ENCODE peak calls at places on chromosomes 13 and 19, in four cellular contexts. Q is GM23248, G is neural progenitor cell, I is SK-N-SH. D is an unnamed sample.

GRCh38 chr19:23002690-23003422 is at the start of gene ZNF728:
- DNase-seq in Q (no peak), G (no peak), I (peak), D (no peak)

GRCh38 chr19:55000761-55001160 is 34.6 kb downstream of the NLRP2 start:
- DNase-seq in Q (no peak), G (no peak), I (no peak), D (no peak)

GRCh38 chr19:40933025-40933424 is 51.0 kb upstream of the CYP2A7 start:
- DNase-seq in Q (no peak), G (peak), I (no peak), D (no peak)

GRCh38 chr13:103161476-103161875 is 95.3 kb upstream of the SLC10A2 start:
- DNase-seq in Q (no peak), G (no peak), I (no peak), D (no peak)

GRCh38 chr13:40484981-40485380 is 181.5 kb downstream of the FOXO1 start:
- DNase-seq in Q (no peak), G (no peak), I (no peak), D (no peak)

GRCh38 chr19:40813182-40813581 is 14.2 kb downstream of the EGLN2 start:
- DNase-seq in Q (no peak), G (no peak), I (no peak), D (no peak)

GRCh38 chr19:48186541-48186991 is 16.1 kb downstream of the ZSWIM9 start:
- DNase-seq in Q (no peak), G (no peak), I (no peak), D (peak)

GRCh38 chr19:48393559-48394330 is at the start of gene GRIN2D:
- DNase-seq in Q (peak), G (peak), I (peak), D (peak)

GRCh38 chr19:28351761-28352160 is 861.2 kb downstream of the UQCRFS1 start:
- DNase-seq in Q (peak), G (no peak), I (no peak), D (no peak)

GRCh38 chr13:72290962-72291681 is 424.1 kb upstream of the DACH1 start:
- DNase-seq in Q (no peak), G (no peak), I (no peak), D (no peak)

GRCh38 chr19:41302624-41303351 is 7.2 kb upstream of the CCDC97 start:
- DNase-seq in Q (no peak), G (no peak), I (no peak), D (no peak)

GRCh38 chr19:38035515-38036495 is 128.8 kb downstream of the SIPA1L3 start:
- DNase-seq in Q (peak), G (no peak), I (no peak), D (no peak)

GRCh38 chr13:42906257-42906656 is 85.8 kb downstream of the EPSTI1 start:
- DNase-seq in Q (no peak), G (no peak), I (no peak), D (no peak)

GRCh38 chr19:52070496-52070895 is 21.9 kb upstream of the ZNF432 start:
- DNase-seq in Q (no peak), G (no peak), I (no peak), D (no peak)

GRCh38 chr19:57949296-57949695 is 1.8 kb upstream of the ZNF256 start:
- DNase-seq in Q (no peak), G (no peak), I (no peak), D (no peak)

GRCh38 chr13:29849071-29849541 is 1.3 kb downstream of the UBL3 start:
- DNase-seq in Q (peak), G (peak), I (peak), D (peak)

GRCh38 chr19:50721441-50722137 is 1.6 kb upstream of the CLEC11A start:
- DNase-seq in Q (peak), G (no peak), I (no peak), D (no peak)

GRCh38 chr13:85243831-85244230 is 555.4 kb downstream of the SLITRK6 start:
- DNase-seq in Q (no peak), G (no peak), I (no peak), D (no peak)

GRCh38 chr19:12668937-12669271 is 2.3 kb downstream of the WDR83 start:
- DNase-seq in Q (peak), G (peak), I (peak), D (no peak)

GRCh38 chr13:80048802-80049201 is 292.1 kb downstream of the SPRY2 start:
- DNase-seq in Q (peak), G (peak), I (no peak), D (peak)

GRCh38 chr13:99144306-99144705 is 56.3 kb upstream of the UBAC2 start:
- DNase-seq in Q (no peak), G (no peak), I (no peak), D (no peak)

GRCh38 chr19:49272204-49272603 is 52.8 kb downstream of the SLC6A16 start:
- DNase-seq in Q (peak), G (no peak), I (no peak), D (no peak)

GRCh38 chr13:50668044-50668443 is 175.4 kb downstream of the DLEU7 start:
- DNase-seq in Q (no peak), G (no peak), I (no peak), D (no peak)

GRCh38 chr19:8392017-8392591 is 1.9 kb downstream of the RAB11B start:
- DNase-seq in Q (peak), G (no peak), I (peak), D (no peak)

GRCh38 chr19:3340340-3340739 is 26.0 kb upstream of the NFIC start:
- DNase-seq in Q (no peak), G (no peak), I (no peak), D (no peak)

GRCh38 chr19:55212447-55212846 is 3.1 kb upstream of the PTPRH start:
- DNase-seq in Q (no peak), G (no peak), I (no peak), D (peak)

GRCh38 chr13:30487075-30487470 is 21.3 kb upstream of the HMGB1 start:
- DNase-seq in Q (no peak), G (no peak), I (no peak), D (no peak)

GRCh38 chr13:92717857-92718256 is 508.8 kb upstream of the GPC6 start:
- DNase-seq in Q (no peak), G (no peak), I (no peak), D (no peak)

DNA sequence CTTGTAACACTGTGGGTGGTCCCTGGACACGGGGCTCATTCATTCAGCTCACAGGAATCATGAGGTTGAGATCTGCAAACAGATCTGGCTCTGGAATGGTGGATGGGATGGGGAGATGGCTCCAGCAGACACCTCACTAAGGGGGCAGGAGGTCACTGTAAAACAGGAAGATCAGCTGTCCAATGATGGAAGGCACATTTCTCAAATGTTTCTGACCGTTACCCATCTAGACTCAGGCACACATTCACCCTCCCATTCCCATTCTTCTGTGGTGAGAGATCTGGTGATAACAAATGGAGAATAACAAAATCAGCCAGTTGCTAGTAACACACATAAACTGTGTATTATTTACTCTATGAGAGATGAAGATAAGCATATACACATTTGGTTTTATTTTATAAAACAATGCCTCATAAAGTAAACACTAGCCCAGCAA is 236.0 kb downstream of the TSHZ3 start:
- DNase-seq in Q (peak), G (no peak), I (no peak), D (no peak)
- H3K4me3 ChIP-seq in Q (no peak), G (no peak), I (no peak), D (no peak)

GRCh38 chr19:2046046-2046907 is 4.8 kb downstream of the MKNK2 start:
- DNase-seq in Q (no peak), G (peak), I (no peak), D (no peak)
- TF ChIP-seq EZH2phosphoT487 in Q (no peak), G (no peak), I (no peak), D (no peak)

DNA sequence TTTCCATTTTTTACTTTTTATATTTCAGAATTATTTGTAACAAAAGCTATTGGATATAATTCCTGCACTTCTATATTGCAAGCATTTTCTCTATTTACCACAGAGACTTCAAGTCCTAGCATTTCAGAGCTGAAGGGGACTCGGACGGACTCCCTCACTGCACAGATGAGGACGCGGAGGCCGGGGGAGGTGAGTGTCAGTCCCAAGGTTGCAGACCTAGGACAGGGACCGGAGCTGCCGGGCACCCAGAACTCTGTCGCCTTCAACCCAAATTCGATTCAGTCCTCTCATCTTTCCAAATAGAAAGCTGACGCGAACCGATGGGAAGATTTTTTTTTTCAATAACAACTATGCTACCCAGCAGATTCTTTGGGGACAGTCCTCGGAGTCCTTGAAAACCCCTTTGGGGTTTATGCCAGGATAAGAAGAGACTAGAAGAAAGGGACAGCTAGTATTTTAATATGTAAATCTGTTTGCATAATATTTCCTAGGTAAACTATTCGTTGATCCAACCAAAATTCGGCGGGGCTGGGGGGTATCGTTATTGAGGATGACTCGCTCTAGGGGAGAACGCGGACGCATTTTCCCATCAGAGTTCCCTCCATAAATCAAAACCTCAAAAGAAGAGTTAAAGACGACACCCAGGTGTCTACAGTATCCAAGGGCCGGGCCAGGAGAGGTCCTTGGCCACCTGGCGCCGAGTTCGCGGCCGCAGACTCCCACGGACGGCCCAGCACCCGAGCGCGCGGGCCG is 804 bp downstream of the FLT3 start:
- DNase-seq in Q (no peak), G (peak), I (no peak), D (no peak)
- H3K4me3 ChIP-seq in Q (peak), G (peak), I (peak), D (no peak)

DNA sequence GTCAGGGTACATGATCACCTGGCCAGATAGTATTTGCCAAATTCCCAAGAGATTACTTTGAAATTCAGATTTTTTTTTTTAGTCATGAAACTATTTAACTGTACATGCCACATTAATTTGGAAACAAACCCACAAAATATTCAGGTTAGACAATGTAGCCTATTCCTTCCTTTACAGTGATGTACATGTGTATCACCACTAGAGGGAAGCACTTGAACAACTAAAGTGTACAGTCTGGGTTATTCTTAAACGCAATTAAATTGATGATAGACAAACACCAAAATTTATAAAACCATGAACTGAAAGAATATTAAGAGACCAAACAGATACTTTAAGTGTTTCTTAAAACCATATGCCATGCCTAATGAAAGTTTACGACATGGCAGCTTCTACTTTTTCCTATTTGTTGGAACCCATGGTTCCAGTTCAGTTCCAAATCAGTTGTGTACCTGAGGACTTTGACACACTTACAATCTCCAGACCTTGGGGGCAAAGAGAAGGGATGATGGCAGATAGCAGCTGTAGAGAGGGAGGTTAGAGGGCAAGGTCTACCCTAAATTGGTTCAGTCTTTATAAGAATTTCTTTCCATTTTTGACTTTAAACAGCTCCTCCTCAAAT is 52.8 kb downstream of the TNFSF13B start:
- DNase-seq in Q (peak), G (peak), I (peak), D (peak)
- TF ChIP-seq EZH2phosphoT487 in Q (no peak), G (no peak), I (no peak), D (no peak)

DNA sequence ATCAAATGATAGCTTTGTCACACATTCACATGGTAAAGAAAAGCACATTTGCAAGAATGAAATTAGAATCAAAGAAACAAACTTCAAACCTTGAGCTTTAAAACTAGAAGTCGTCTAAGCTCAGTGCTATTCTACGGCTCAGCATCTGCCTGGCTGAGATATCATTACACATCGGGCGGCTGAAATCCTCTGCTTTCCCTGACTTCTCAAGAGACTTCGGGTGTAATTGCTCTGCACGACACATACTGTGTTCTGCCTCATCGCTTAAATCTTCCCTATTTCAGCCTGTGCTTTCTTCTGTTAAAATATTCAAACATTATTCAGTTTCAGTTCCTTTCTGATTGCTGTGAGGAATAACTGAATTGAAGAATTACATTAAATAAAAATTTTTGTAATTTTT is 265.3 kb downstream of the NALCN start:
- DNase-seq in Q (peak), G (peak), I (peak), D (no peak)
- H3K4me3 ChIP-seq in Q (peak), G (no peak), I (no peak), D (no peak)

GRCh38 chr13:74325106-74325505 is 190.9 kb upstream of the KLF12 start:
- DNase-seq in Q (peak), G (no peak), I (peak), D (no peak)
- TF ChIP-seq EZH2phosphoT487 in Q (no peak), G (no peak), I (no peak), D (no peak)

GRCh38 chr13:21225082-21225481 is 48.6 kb downstream of the MRPL57 start:
- DNase-seq in Q (no peak), G (no peak), I (no peak), D (no peak)

GRCh38 chr13:21229241-21230024 is 53.0 kb downstream of the MRPL57 start:
- DNase-seq in Q (no peak), G (no peak), I (no peak), D (no peak)

GRCh38 chr13:21227917-21228316 is 51.5 kb downstream of the MRPL57 start:
- DNase-seq in Q (no peak), G (no peak), I (no peak), D (no peak)

GRCh38 chr13:21228738-21229137 is 52.3 kb downstream of the MRPL57 start:
- DNase-seq in Q (no peak), G (no peak), I (no peak), D (no peak)

DNA sequence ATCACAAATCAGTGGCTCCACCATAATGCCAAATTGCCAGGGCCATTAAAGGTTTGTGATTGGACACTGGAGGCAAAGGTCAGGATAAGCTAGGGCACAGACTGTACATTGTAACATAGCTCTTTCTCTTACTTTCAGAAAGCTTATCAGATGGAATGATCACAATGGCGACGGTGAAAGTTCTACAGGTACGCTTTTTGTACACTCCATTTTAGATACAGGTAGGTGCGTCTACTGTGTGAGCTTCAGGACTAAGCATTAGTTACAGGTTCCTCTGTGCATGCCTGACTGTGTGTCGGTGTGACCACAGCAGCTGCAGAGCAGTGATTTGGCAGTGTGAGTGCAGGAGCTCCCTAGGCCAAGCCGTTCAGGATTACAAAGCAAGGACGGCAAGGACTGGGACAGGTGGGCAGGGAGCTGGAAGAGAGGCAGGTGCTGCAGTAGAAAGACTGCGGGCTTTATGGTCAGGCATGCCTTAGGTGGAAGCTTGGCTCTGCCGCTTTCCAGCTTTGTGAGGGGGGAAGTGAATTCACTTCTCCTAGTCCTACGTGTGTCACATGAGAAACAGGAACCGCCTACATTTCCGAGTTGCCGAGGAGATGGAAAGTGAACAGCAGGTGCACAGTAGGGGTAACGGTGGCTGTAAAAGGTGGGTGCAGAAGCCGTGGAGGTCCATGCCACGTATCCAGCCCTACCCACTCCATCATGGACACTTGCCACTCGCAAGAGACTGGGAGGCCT is 49.6 kb downstream of the MRPL57 start:
- DNase-seq in Q (no peak), G (no peak), I (no peak), D (no peak)
- H3K4me3 ChIP-seq in Q (no peak), G (no peak), I (no peak), D (no peak)